ENCODE peak calls at places on chromosome 17, in eight cellular contexts. N is mammary epithelial cell, F is PC-9, U is foreskin keratinocyte, E is mucosa of descending colon, R is Peyer's patch, D is MM.1S, A is astrocyte. V is an unnamed sample.

GRCh38 chr17:49951362-49952080 is 17.5 kb upstream of the DLX4 start:
- DNase-seq in D (no peak), E (no peak), A (no peak), F (no peak), N (no peak), U (no peak), R (no peak), V (no peak)

GRCh38 chr17:30600830-30601494 is 123.8 kb downstream of the GOSR1 start:
- DNase-seq in E (no peak), U (peak; percentile 37), D (peak; percentile 18), F (no peak), N (peak; percentile 55), A (no peak), R (no peak), V (peak; percentile 74)

GRCh38 chr17:17179371-17179827 is 26.7 kb downstream of the PLD6 start:
- DNase-seq in A (no peak), F (no peak), R (no peak), N (peak; percentile 30), D (no peak), U (peak; percentile 15), E (no peak), V (no peak)

GRCh38 chr17:17623904-17624303 is 32.4 kb upstream of the PEMT start:
- DNase-seq in U (no peak), R (no peak), D (no peak), N (no peak), A (no peak), F (no peak), E (no peak), V (no peak)

GRCh38 chr17:7988750-7989178 is 13.7 kb upstream of the GUCY2D start:
- DNase-seq in E (no peak), D (peak; percentile 88), F (peak; percentile 41), U (peak; percentile 75), N (peak; percentile 75), A (peak; percentile 67), R (no peak), V (no peak)

GRCh38 chr17:80706454-80706853 is 161.8 kb downstream of the RPTOR start:
- DNase-seq in D (no peak), N (no peak), F (no peak), R (no peak), U (no peak), E (no peak), A (no peak), V (no peak)

GRCh38 chr17:72950236-72950931 is 142.1 kb downstream of the SLC39A11 start:
- DNase-seq in U (no peak), F (no peak), N (no peak), D (no peak), A (no peak), R (no peak), E (no peak), V (no peak)

GRCh38 chr17:67443931-67444597 is 67.0 kb downstream of the PITPNC1 start:
- DNase-seq in E (no peak), D (no peak), U (no peak), F (no peak), N (no peak), A (peak; percentile 77), R (no peak), V (peak; percentile 22)

GRCh38 chr17:77503293-77503655 is 362.5 kb downstream of the SEC14L1 start:
- DNase-seq in N (no peak), A (no peak), U (no peak), R (no peak), E (no peak), D (no peak), F (no peak), V (peak; percentile 40)

GRCh38 chr17:73288534-73289302 is 23.1 kb downstream of the CDC42EP4 start:
- DNase-seq in F (peak; percentile 76), N (no peak), U (no peak), D (no peak), R (peak; percentile 87), E (peak; percentile 80), A (no peak), V (peak; percentile 75)

GRCh38 chr17:74190154-74190553 is 13.3 kb upstream of the RPL38 start:
- DNase-seq in R (peak; percentile 3), E (no peak), N (peak; percentile 43), D (peak; percentile 40), A (peak; percentile 43), F (no peak), U (no peak), V (no peak)

GRCh38 chr17:58969156-58969555 is 137.5 kb downstream of the TRIM37 start:
- DNase-seq in F (no peak), A (peak; percentile 14), U (no peak), N (no peak), R (no peak), D (no peak), E (no peak), V (no peak)

GRCh38 chr17:10628756-10629155 is 28.4 kb downstream of the MYH3 start:
- DNase-seq in E (no peak), U (no peak), R (no peak), F (no peak), D (no peak), A (no peak), N (no peak), V (no peak)

GRCh38 chr17:41519501-41520224 is 973 bp upstream of the KRT15 start:
- DNase-seq in R (peak; percentile 72), N (peak; percentile 86), E (no peak), A (no peak), U (peak; percentile 92), F (peak; percentile 83), D (no peak), V (no peak)

GRCh38 chr17:35046740-35047283 is 16.7 kb downstream of the RFFL start:
- DNase-seq in N (no peak), D (peak; percentile 56), U (peak; percentile 39), E (no peak), A (peak; percentile 85), F (peak; percentile 59), R (no peak), V (no peak)

GRCh38 chr17:45784583-45785372 is 658 bp downstream of the CRHR1 start:
- DNase-seq in R (peak; percentile 63), U (no peak), F (no peak), D (no peak), A (no peak), E (peak; percentile 27), N (peak; percentile 14), V (peak; percentile 72)

GRCh38 chr17:1398028-1398427 is 2.0 kb downstream of the YWHAE start:
- DNase-seq in R (no peak), F (no peak), U (no peak), A (peak; percentile 30), N (no peak), E (no peak), D (no peak), V (no peak)

GRCh38 chr17:40561294-40561870 is 3.9 kb downstream of the CCR7 start:
- DNase-seq in E (no peak), U (no peak), R (peak; percentile 20), F (no peak), N (no peak), D (peak; percentile 21), A (no peak), V (no peak)

GRCh38 chr17:81418710-81419332 is 23.6 kb downstream of the BAHCC1 start:
- DNase-seq in F (no peak), D (no peak), E (no peak), R (no peak), U (peak; percentile 82), N (peak; percentile 73), A (no peak), V (no peak)

GRCh38 chr17:1031711-1032110 is 34.8 kb downstream of the TIMM22 start:
- DNase-seq in U (no peak), N (no peak), E (peak; percentile 50), F (no peak), R (no peak), A (peak; percentile 33), D (no peak), V (no peak)

GRCh38 chr17:72560303-72561247 is 439.8 kb downstream of the SOX9 start:
- DNase-seq in U (no peak), D (peak; percentile 52), R (peak; percentile 78), A (peak; percentile 26), F (peak; percentile 43), N (no peak), E (peak; percentile 85), V (peak; percentile 88)

GRCh38 chr17:7589891-7590611 is at the start of gene SOX15:
- DNase-seq in N (peak; percentile 69), E (no peak), U (peak; percentile 95), A (peak; percentile 35), R (no peak), F (peak; percentile 83), D (no peak), V (no peak)

GRCh38 chr17:76504117-76504516 is 2.9 kb upstream of the RHBDF2 start:
- DNase-seq in F (no peak), N (no peak), A (no peak), R (no peak), D (peak; percentile 42), E (no peak), U (no peak), V (no peak)

GRCh38 chr17:21029032-21029431 is 13.8 kb downstream of the USP22 start:
- DNase-seq in U (peak; percentile 70), E (no peak), F (no peak), R (no peak), D (no peak), N (peak; percentile 88), A (peak; percentile 74), V (no peak)
- H3K4me1 ChIP-seq in U (peaks cover 15% of the 10 kb centered on the region), E (peaks cover 7% of the 10 kb centered on the region), F (no peaks in the 10 kb centered on the region), R (no peaks in the 10 kb centered on the region), D (peaks cover 9% of the 10 kb centered on the region), N (peaks cover 38% of the 10 kb centered on the region), A (peaks cover 40% of the 10 kb centered on the region), V (peaks cover 41% of the 10 kb centered on the region)

GRCh38 chr17:4584125-4584834 is at the start of gene SMTNL2:
- DNase-seq in E (no peak), D (no peak), F (no peak), A (no peak), N (no peak), R (no peak), U (no peak), V (peak; percentile 69)
- TF ChIP-seq CTCF in E (no peak), D (no peak), F (no peak), A (no peak), N (no peak), R (no peak), U (no peak), V (no peak)

DNA sequence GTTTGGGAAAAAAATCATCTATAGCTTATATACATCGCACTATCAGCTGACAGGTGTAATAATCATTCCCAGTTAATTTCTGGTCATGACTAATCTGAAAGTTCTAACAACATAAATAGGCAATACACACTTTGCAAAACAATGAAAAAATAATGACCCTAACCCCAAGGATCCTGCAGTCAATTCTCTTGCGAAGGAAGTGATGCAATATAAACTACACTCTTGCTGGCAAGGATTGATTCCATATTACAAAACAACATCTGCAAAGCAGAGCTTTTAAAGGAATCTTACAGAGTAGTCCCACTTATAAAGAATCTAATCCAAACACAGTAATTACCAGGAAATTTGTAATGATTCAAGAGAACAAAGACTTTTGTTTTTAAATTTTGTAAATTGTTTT is 73.4 kb downstream of the MYO1D start:
- DNase-seq in E (no peak), D (no peak), F (no peak), A (no peak), U (no peak), N (no peak), R (no peak), V (no peak)
- H3K4me1 ChIP-seq in E (peaks cover 19% of the 10 kb centered on the region), D (no peaks in the 10 kb centered on the region), F (no peaks in the 10 kb centered on the region), A (no peaks in the 10 kb centered on the region), U (peaks cover 33% of the 10 kb centered on the region), N (peaks cover 7% of the 10 kb centered on the region), R (no peaks in the 10 kb centered on the region), V (peaks cover 6% of the 10 kb centered on the region)

DNA sequence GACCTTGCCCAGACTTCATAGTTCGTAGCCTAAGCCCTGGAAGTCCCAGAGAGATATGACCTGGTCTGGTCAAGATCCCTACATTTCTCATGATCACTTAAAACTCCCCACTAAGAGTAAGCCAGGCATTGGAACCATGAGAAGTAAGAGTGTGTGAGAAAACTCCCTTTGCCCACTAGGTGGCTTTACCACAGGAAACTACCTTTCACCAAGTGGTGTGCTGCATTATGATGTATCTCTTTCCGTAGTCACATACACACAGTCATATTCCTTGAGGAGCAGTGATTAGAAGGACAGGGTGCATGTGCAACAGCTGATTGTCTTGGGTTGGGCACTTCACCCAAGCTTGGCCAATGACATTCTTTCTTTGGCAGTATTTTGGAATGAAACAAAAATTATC is 639.3 kb downstream of the KCNJ2 start:
- DNase-seq in N (peak; percentile 8), R (no peak), F (no peak), A (no peak), D (no peak), U (no peak), E (no peak), V (no peak)
- TF ChIP-seq CTCF in N (peak; percentile 63), R (peak; percentile 34), F (peak; percentile 44), A (peak; percentile 18), D (peak; percentile 18), U (peak; percentile 50), E (no peak), V (peak; percentile 19)